ENCODE peak calls at places on chromosomes 2 and 18, in five cellular contexts. U, Y, R, S and G are unnamed samples.

GRCh38 chr2:141820893-141821292 is 309.9 kb downstream of the LRP1B start:
- DNase-seq in U (no peak), Y (no peak), R (no peak), S (no peak), G (no peak)

GRCh38 chr2:142153601-142154000 is 22.8 kb upstream of the LRP1B start:
- DNase-seq in U (no peak), Y (no peak), R (peak), S (no peak), G (no peak)

GRCh38 chr2:36463365-36463764 is 107.8 kb downstream of the CRIM1 start:
- DNase-seq in U (no peak), Y (no peak), R (peak), S (no peak), G (no peak)

GRCh38 chr2:235411905-235412304 is 81.9 kb upstream of the AGAP1 start:
- DNase-seq in U (no peak), Y (no peak), R (no peak), S (no peak), G (no peak)

GRCh38 chr18:79425573-79425895 is 29.8 kb downstream of the NFATC1 start:
- DNase-seq in U (peak), Y (no peak), R (no peak), S (no peak), G (no peak)

GRCh38 chr18:54359233-54359632 is 1.5 kb downstream of the C18orf54 start:
- DNase-seq in U (no peak), Y (no peak), R (peak), S (no peak), G (no peak)

GRCh38 chr18:2207294-2207693 is 364.0 kb downstream of the METTL4 start:
- DNase-seq in U (no peak), Y (no peak), R (no peak), S (no peak), G (no peak)

GRCh38 chr2:163919717-163920116 is 183.9 kb upstream of the FIGN start:
- DNase-seq in U (no peak), Y (no peak), R (peak), S (no peak), G (no peak)

GRCh38 chr18:11407900-11408299 is 201.5 kb upstream of the SLC35G4 start:
- DNase-seq in U (no peak), Y (no peak), R (peak), S (no peak), G (no peak)

GRCh38 chr2:140601342-140601741 is 1529.5 kb downstream of the LRP1B start:
- DNase-seq in U (no peak), Y (no peak), R (no peak), S (no peak), G (no peak)

GRCh38 chr2:100416939-100417744 is at the start of gene CHST10:
- DNase-seq in U (no peak), Y (peak), R (peak), S (peak), G (no peak)

GRCh38 chr2:160752475-160753330 is 259.1 kb upstream of the RBMS1 start:
- DNase-seq in U (no peak), Y (no peak), R (peak), S (no peak), G (no peak)

GRCh38 chr2:234970467-234970866 is 18.6 kb downstream of the SH3BP4 start:
- DNase-seq in U (no peak), Y (no peak), R (peak), S (no peak), G (no peak)

GRCh38 chr2:42183775-42184174 is 14.6 kb downstream of the EML4 start:
- DNase-seq in U (no peak), Y (no peak), R (no peak), S (no peak), G (no peak)

GRCh38 chr2:174217883-174218282 is 30.4 kb downstream of the OLA1 start:
- DNase-seq in U (no peak), Y (no peak), R (no peak), S (no peak), G (no peak)

GRCh38 chr2:157871415-157871814 is 4.7 kb downstream of the ACVR1 start:
- DNase-seq in U (no peak), Y (no peak), R (no peak), S (no peak), G (no peak)

GRCh38 chr2:9629222-9630000 is 1.4 kb downstream of the YWHAQ start:
- DNase-seq in U (no peak), Y (no peak), R (peak), S (no peak), G (no peak)